ENCODE peak calls at places on chromosomes 1 and 21, in eight cellular contexts. One of them, this sample, is unnamed.

GRCh38 chr21:25428537-25428936 is 178.7 kb downstream of the MRPL39 start:
- DNase-seq in cardiac muscle cell: no peak
- DNase-seq in tibial nerve: no peak
- DNase-seq in endodermal cell: no peak
- DNase-seq in RWPE1: no peak
- DNase-seq in nephron progenitor cell: no peak
- DNase-seq in cardiac fibroblast: no peak
- DNase-seq in mucosa of descending colon: no peak
- DNase-seq in this sample: no peak

GRCh38 chr1:162720996-162721395 is 69.5 kb upstream of the HSD17B7 start:
- DNase-seq in endodermal cell: no peak
- DNase-seq in cardiac muscle cell: no peak
- DNase-seq in RWPE1: no peak
- DNase-seq in nephron progenitor cell: no peak
- DNase-seq in cardiac fibroblast: peak
- DNase-seq in mucosa of descending colon: no peak
- DNase-seq in tibial nerve: no peak
- DNase-seq in this sample: no peak

GRCh38 chr21:14306143-14306907 is 76.6 kb downstream of the HSPA13 start:
- DNase-seq in nephron progenitor cell: no peak
- DNase-seq in RWPE1: peak
- DNase-seq in cardiac muscle cell: peak
- DNase-seq in cardiac fibroblast: peak
- DNase-seq in mucosa of descending colon: no peak
- DNase-seq in endodermal cell: no peak
- DNase-seq in tibial nerve: no peak
- DNase-seq in this sample: no peak

GRCh38 chr1:166305371-166305770 is 138.6 kb upstream of the FAM78B start:
- DNase-seq in RWPE1: no peak
- DNase-seq in endodermal cell: no peak
- DNase-seq in mucosa of descending colon: no peak
- DNase-seq in tibial nerve: no peak
- DNase-seq in cardiac muscle cell: no peak
- DNase-seq in cardiac fibroblast: no peak
- DNase-seq in nephron progenitor cell: no peak
- DNase-seq in this sample: no peak

GRCh38 chr1:70038025-70038424 is 167.4 kb downstream of the LRRC40 start:
- DNase-seq in cardiac muscle cell: peak
- DNase-seq in cardiac fibroblast: peak
- DNase-seq in nephron progenitor cell: no peak
- DNase-seq in endodermal cell: no peak
- DNase-seq in RWPE1: peak
- DNase-seq in tibial nerve: no peak
- DNase-seq in mucosa of descending colon: no peak
- DNase-seq in this sample: no peak

GRCh38 chr1:161054232-161054631 is 8.5 kb upstream of the USF1 start:
- DNase-seq in mucosa of descending colon: no peak
- DNase-seq in tibial nerve: no peak
- DNase-seq in cardiac muscle cell: no peak
- DNase-seq in cardiac fibroblast: no peak
- DNase-seq in endodermal cell: no peak
- DNase-seq in RWPE1: no peak
- DNase-seq in nephron progenitor cell: no peak
- DNase-seq in this sample: no peak

GRCh38 chr1:33300673-33301072 is 20.2 kb downstream of the A3GALT2 start:
- DNase-seq in RWPE1: no peak
- DNase-seq in nephron progenitor cell: no peak
- DNase-seq in cardiac muscle cell: peak
- DNase-seq in endodermal cell: no peak
- DNase-seq in tibial nerve: peak
- DNase-seq in mucosa of descending colon: no peak
- DNase-seq in cardiac fibroblast: peak
- DNase-seq in this sample: no peak

GRCh38 chr1:71049951-71050598 is 2.5 kb upstream of the PTGER3 start:
- DNase-seq in cardiac fibroblast: peak
- DNase-seq in tibial nerve: no peak
- DNase-seq in RWPE1: peak
- DNase-seq in cardiac muscle cell: peak
- DNase-seq in nephron progenitor cell: peak
- DNase-seq in mucosa of descending colon: no peak
- DNase-seq in endodermal cell: peak
- DNase-seq in this sample: no peak

GRCh38 chr1:101308935-101309333 is 72.1 kb downstream of the S1PR1 start:
- DNase-seq in cardiac muscle cell: no peak
- DNase-seq in RWPE1: no peak
- DNase-seq in endodermal cell: peak
- DNase-seq in cardiac fibroblast: no peak
- DNase-seq in nephron progenitor cell: no peak
- DNase-seq in tibial nerve: no peak
- DNase-seq in mucosa of descending colon: no peak
- DNase-seq in this sample: no peak

GRCh38 chr1:227542153-227543120 is 20.9 kb upstream of the ZNF678 start:
- DNase-seq in nephron progenitor cell: peak
- DNase-seq in cardiac fibroblast: peak
- DNase-seq in tibial nerve: peak
- DNase-seq in cardiac muscle cell: peak
- DNase-seq in mucosa of descending colon: peak
- DNase-seq in RWPE1: peak
- DNase-seq in endodermal cell: peak
- DNase-seq in this sample: peak

GRCh38 chr1:86382878-86383277 is 13.2 kb downstream of the ODF2L start:
- DNase-seq in endodermal cell: no peak
- DNase-seq in tibial nerve: no peak
- DNase-seq in mucosa of descending colon: no peak
- DNase-seq in RWPE1: no peak
- DNase-seq in cardiac fibroblast: peak
- DNase-seq in nephron progenitor cell: no peak
- DNase-seq in cardiac muscle cell: peak
- DNase-seq in this sample: no peak

GRCh38 chr1:43056981-43057391 is 98.3 kb upstream of the SLC2A1 start:
- DNase-seq in cardiac muscle cell: peak
- DNase-seq in endodermal cell: no peak
- DNase-seq in cardiac fibroblast: peak
- DNase-seq in tibial nerve: no peak
- DNase-seq in RWPE1: no peak
- DNase-seq in nephron progenitor cell: no peak
- DNase-seq in mucosa of descending colon: no peak
- DNase-seq in this sample: no peak

GRCh38 chr1:109370712-109371270 is 26.9 kb downstream of the SORT1 start:
- DNase-seq in endodermal cell: no peak
- DNase-seq in cardiac fibroblast: peak
- DNase-seq in mucosa of descending colon: no peak
- DNase-seq in tibial nerve: no peak
- DNase-seq in cardiac muscle cell: peak
- DNase-seq in RWPE1: no peak
- DNase-seq in nephron progenitor cell: no peak
- DNase-seq in this sample: no peak

GRCh38 chr1:111032295-111032897 is 68.7 kb upstream of the LRIF1 start:
- DNase-seq in endodermal cell: peak
- DNase-seq in cardiac fibroblast: peak
- DNase-seq in tibial nerve: no peak
- DNase-seq in RWPE1: peak
- DNase-seq in mucosa of descending colon: no peak
- DNase-seq in cardiac muscle cell: peak
- DNase-seq in nephron progenitor cell: peak
- DNase-seq in this sample: no peak

GRCh38 chr1:218886472-218886871 is 287.2 kb upstream of the LYPLAL1 start:
- DNase-seq in mucosa of descending colon: no peak
- DNase-seq in cardiac muscle cell: peak
- DNase-seq in tibial nerve: peak
- DNase-seq in endodermal cell: no peak
- DNase-seq in cardiac fibroblast: peak
- DNase-seq in nephron progenitor cell: no peak
- DNase-seq in RWPE1: no peak
- DNase-seq in this sample: no peak

GRCh38 chr1:1777950-1778826 is at the start of gene NADK:
- DNase-seq in cardiac fibroblast: peak
- DNase-seq in cardiac muscle cell: peak
- DNase-seq in mucosa of descending colon: peak
- DNase-seq in nephron progenitor cell: peak
- DNase-seq in endodermal cell: peak
- DNase-seq in RWPE1: peak
- DNase-seq in tibial nerve: no peak
- DNase-seq in this sample: peak

GRCh38 chr21:43001316-43001715 is 27.0 kb downstream of the PKNOX1 start:
- DNase-seq in cardiac muscle cell: no peak
- DNase-seq in RWPE1: no peak
- DNase-seq in tibial nerve: no peak
- DNase-seq in nephron progenitor cell: no peak
- DNase-seq in cardiac fibroblast: no peak
- DNase-seq in endodermal cell: no peak
- DNase-seq in mucosa of descending colon: no peak
- DNase-seq in this sample: no peak

GRCh38 chr1:182459949-182460348 is 10.0 kb downstream of the RGSL1 start:
- DNase-seq in endodermal cell: no peak
- DNase-seq in RWPE1: no peak
- DNase-seq in cardiac fibroblast: no peak
- DNase-seq in mucosa of descending colon: no peak
- DNase-seq in cardiac muscle cell: no peak
- DNase-seq in tibial nerve: no peak
- DNase-seq in nephron progenitor cell: no peak
- DNase-seq in this sample: no peak

GRCh38 chr1:235063068-235063765 is 65.4 kb downstream of the TOMM20 start:
- DNase-seq in tibial nerve: no peak
- DNase-seq in cardiac fibroblast: no peak
- DNase-seq in RWPE1: no peak
- DNase-seq in mucosa of descending colon: no peak
- DNase-seq in endodermal cell: no peak
- DNase-seq in cardiac muscle cell: no peak
- DNase-seq in nephron progenitor cell: no peak
- DNase-seq in this sample: no peak

GRCh38 chr1:77983997-77984355 is 5.1 kb upstream of the FUBP1 start:
- DNase-seq in cardiac fibroblast: no peak
- DNase-seq in RWPE1: no peak
- DNase-seq in cardiac muscle cell: no peak
- DNase-seq in tibial nerve: no peak
- DNase-seq in endodermal cell: no peak
- DNase-seq in nephron progenitor cell: no peak
- DNase-seq in mucosa of descending colon: no peak
- DNase-seq in this sample: no peak

GRCh38 chr21:45972353-45972715 is 9.2 kb upstream of the COL6A1 start:
- DNase-seq in nephron progenitor cell: peak
- DNase-seq in endodermal cell: no peak
- DNase-seq in RWPE1: no peak
- DNase-seq in cardiac muscle cell: peak
- DNase-seq in mucosa of descending colon: peak
- DNase-seq in cardiac fibroblast: peak
- DNase-seq in tibial nerve: no peak
- DNase-seq in this sample: peak

GRCh38 chr1:228332797-228333738 is 73.6 kb downstream of the TRIM11 start:
- DNase-seq in tibial nerve: no peak
- DNase-seq in cardiac muscle cell: no peak
- DNase-seq in mucosa of descending colon: peak
- DNase-seq in endodermal cell: peak
- DNase-seq in cardiac fibroblast: no peak
- DNase-seq in RWPE1: no peak
- DNase-seq in nephron progenitor cell: no peak
- DNase-seq in this sample: peak

GRCh38 chr1:154410185-154410827 is 5.2 kb downstream of the IL6R start:
- DNase-seq in RWPE1: no peak
- DNase-seq in tibial nerve: no peak
- DNase-seq in mucosa of descending colon: peak
- DNase-seq in cardiac muscle cell: no peak
- DNase-seq in nephron progenitor cell: no peak
- DNase-seq in cardiac fibroblast: no peak
- DNase-seq in endodermal cell: peak
- DNase-seq in this sample: no peak

GRCh38 chr21:36063375-36064084 is 3.2 kb upstream of the SETD4 start:
- DNase-seq in cardiac muscle cell: no peak
- DNase-seq in cardiac fibroblast: no peak
- DNase-seq in nephron progenitor cell: no peak
- DNase-seq in RWPE1: no peak
- DNase-seq in mucosa of descending colon: no peak
- DNase-seq in tibial nerve: no peak
- DNase-seq in endodermal cell: no peak
- DNase-seq in this sample: no peak

GRCh38 chr21:29175408-29176147 is 45.1 kb downstream of the MAP3K7CL start:
- DNase-seq in cardiac fibroblast: peak
- DNase-seq in cardiac muscle cell: peak
- DNase-seq in nephron progenitor cell: no peak
- DNase-seq in endodermal cell: no peak
- DNase-seq in tibial nerve: no peak
- DNase-seq in RWPE1: no peak
- DNase-seq in mucosa of descending colon: no peak
- DNase-seq in this sample: no peak
- TF ChIP-seq CTCF in cardiac fibroblast: no peak
- TF ChIP-seq CTCF in cardiac muscle cell: no peak
- TF ChIP-seq CTCF in nephron progenitor cell: no peak
- TF ChIP-seq CTCF in endodermal cell: no peak
- TF ChIP-seq CTCF in tibial nerve: no peak
- TF ChIP-seq CTCF in RWPE1: no peak
- TF ChIP-seq CTCF in mucosa of descending colon: no peak
- TF ChIP-seq CTCF in this sample: no peak

GRCh38 chr1:3668148-3668547 is 15.8 kb downstream of the TP73 start:
- DNase-seq in mucosa of descending colon: peak
- DNase-seq in endodermal cell: no peak
- DNase-seq in nephron progenitor cell: no peak
- DNase-seq in tibial nerve: no peak
- DNase-seq in cardiac muscle cell: no peak
- DNase-seq in cardiac fibroblast: no peak
- DNase-seq in RWPE1: no peak
- DNase-seq in this sample: no peak
- TF ChIP-seq CTCF in mucosa of descending colon: no peak
- TF ChIP-seq CTCF in endodermal cell: no peak
- TF ChIP-seq CTCF in nephron progenitor cell: no peak
- TF ChIP-seq CTCF in tibial nerve: no peak
- TF ChIP-seq CTCF in cardiac muscle cell: no peak
- TF ChIP-seq CTCF in cardiac fibroblast: no peak
- TF ChIP-seq CTCF in RWPE1: no peak
- TF ChIP-seq CTCF in this sample: no peak

GRCh38 chr1:34342334-34342733 is 165.6 kb downstream of the C1orf94 start:
- DNase-seq in endodermal cell: no peak
- DNase-seq in RWPE1: no peak
- DNase-seq in cardiac fibroblast: no peak
- DNase-seq in cardiac muscle cell: no peak
- DNase-seq in nephron progenitor cell: no peak
- DNase-seq in tibial nerve: no peak
- DNase-seq in mucosa of descending colon: no peak
- DNase-seq in this sample: no peak
- TF ChIP-seq CTCF in endodermal cell: peak
- TF ChIP-seq CTCF in RWPE1: no peak
- TF ChIP-seq CTCF in cardiac fibroblast: no peak
- TF ChIP-seq CTCF in cardiac muscle cell: no peak
- TF ChIP-seq CTCF in nephron progenitor cell: no peak
- TF ChIP-seq CTCF in tibial nerve: no peak
- TF ChIP-seq CTCF in mucosa of descending colon: no peak
- TF ChIP-seq CTCF in this sample: no peak

DNA sequence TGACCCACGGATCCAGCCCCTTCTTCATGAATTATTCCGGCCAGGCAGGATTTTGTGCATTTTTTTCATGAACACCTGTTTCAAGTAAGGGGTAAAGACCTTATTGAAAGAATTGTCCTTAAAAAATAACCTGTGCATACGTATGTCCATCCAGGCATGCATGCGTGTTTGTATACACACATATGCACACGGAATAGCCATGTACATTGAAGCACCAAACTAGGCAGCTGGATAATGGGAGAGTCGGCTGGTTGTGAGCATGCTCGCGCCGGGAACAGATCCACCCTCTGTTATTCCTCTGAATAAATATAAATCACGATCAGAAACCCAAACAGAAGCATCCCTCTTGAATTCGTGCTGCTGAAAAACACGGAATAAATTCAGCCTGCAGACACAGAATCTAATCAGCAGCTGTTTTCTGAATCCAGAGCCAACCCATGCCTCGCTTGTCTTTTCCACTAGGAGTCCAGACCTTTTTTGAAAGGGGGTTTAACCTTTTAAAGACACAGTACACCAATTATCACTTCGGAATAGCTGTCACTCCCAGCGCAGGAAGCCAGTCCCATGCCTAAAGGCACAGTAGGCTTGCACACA is at the start of gene HIVEP3:
- DNase-seq in tibial nerve: no peak
- DNase-seq in nephron progenitor cell: no peak
- DNase-seq in mucosa of descending colon: no peak
- DNase-seq in RWPE1: peak
- DNase-seq in endodermal cell: no peak
- DNase-seq in cardiac fibroblast: peak
- DNase-seq in cardiac muscle cell: peak
- DNase-seq in this sample: no peak
- TF ChIP-seq CTCF in tibial nerve: no peak
- TF ChIP-seq CTCF in nephron progenitor cell: no peak
- TF ChIP-seq CTCF in mucosa of descending colon: no peak
- TF ChIP-seq CTCF in RWPE1: peak
- TF ChIP-seq CTCF in endodermal cell: peak
- TF ChIP-seq CTCF in cardiac fibroblast: peak
- TF ChIP-seq CTCF in cardiac muscle cell: peak
- TF ChIP-seq CTCF in this sample: peak